ENCODE peak calls at places on chromosomes 5 and 9, in four cellular contexts. S is body of pancreas, J is HepG2, G is adrenal gland. X is an unnamed sample.
A peak's percentile ranks its signal among the peaks of the same experiment; 100 is the strongest.

GRCh38 chr9:8856686-8857329 is 1057.2 kb upstream of the DMAC1 start:
- DNase-seq in S (no peak), J (no peak), G (no peak), X (no peak)

GRCh38 chr9:35350827-35351549 is 138.9 kb upstream of the RUSC2 start:
- DNase-seq in S (no peak), J (no peak), G (peak; percentile 32), X (no peak)

GRCh38 chr9:38274746-38275250 is 117.7 kb upstream of the ALDH1B1 start:
- DNase-seq in S (no peak), J (no peak), G (no peak), X (no peak)

GRCh38 chr5:25694805-25695204 is 1050.0 kb upstream of the CDH10 start:
- DNase-seq in S (no peak), J (no peak), G (no peak), X (no peak)

GRCh38 chr9:130995399-130995941 is 13.5 kb upstream of the LAMC3 start:
- DNase-seq in S (no peak), J (no peak), G (peak; percentile 74), X (peak; percentile 12)

GRCh38 chr5:761206-761771 is 23.2 kb downstream of the ZDHHC11B start:
- DNase-seq in S (no peak), J (no peak), G (no peak), X (peak; percentile 2)

GRCh38 chr5:124810420-124810819 is 64.0 kb upstream of the ZNF608 start:
- DNase-seq in S (no peak), J (no peak), G (peak; percentile 40), X (no peak)

GRCh38 chr5:147966829-147967228 is 60.5 kb upstream of the C5orf46 start:
- DNase-seq in S (no peak), J (no peak), G (no peak), X (no peak)

GRCh38 chr9:113542016-113542415 is 78.5 kb downstream of the RGS3 start:
- DNase-seq in S (no peak), J (no peak), G (no peak), X (no peak)

GRCh38 chr9:38016375-38017120 is 52.5 kb downstream of the SHB start:
- DNase-seq in S (no peak), J (no peak), G (no peak), X (no peak)

GRCh38 chr9:88462191-88462590 is 72.8 kb upstream of the NXNL2 start:
- DNase-seq in S (no peak), J (no peak), G (no peak), X (no peak)

GRCh38 chr5:136015966-136016365 is 12.8 kb upstream of the TGFBI start:
- DNase-seq in S (no peak), J (no peak), G (no peak), X (no peak)

GRCh38 chr9:137028281-137029057 is 432 bp upstream of the ABCA2 start:
- DNase-seq in S (peak; percentile 75), J (no peak), G (peak; percentile 79), X (peak; percentile 93)

GRCh38 chr9:125609744-125610143 is 97.3 kb downstream of the MAPKAP1 start:
- DNase-seq in S (no peak), J (no peak), G (no peak), X (no peak)

GRCh38 chr5:123545506-123545905 is 33.5 kb downstream of the CSNK1G3 start:
- DNase-seq in S (no peak), J (no peak), G (peak; percentile 25), X (no peak)

GRCh38 chr9:16628421-16628820 is 242.0 kb downstream of the BNC2 start:
- DNase-seq in S (no peak), J (no peak), G (no peak), X (no peak)

GRCh38 chr5:122295138-122295537 is 16.9 kb upstream of the SNCAIP start:
- DNase-seq in S (no peak), J (peak; percentile 11), G (no peak), X (no peak)

GRCh38 chr9:118439446-118439845 is 735.2 kb downstream of the TLR4 start:
- DNase-seq in S (no peak), J (no peak), G (no peak), X (no peak)

GRCh38 chr9:26974927-26975326 is 18.7 kb downstream of the IFT74 start:
- DNase-seq in S (no peak), J (no peak), G (no peak), X (no peak)

GRCh38 chr9:2132484-2133082 is 117.4 kb downstream of the SMARCA2 start:
- DNase-seq in S (no peak), J (no peak), G (no peak), X (no peak)

GRCh38 chr5:135072357-135073247 is 38.6 kb upstream of the PITX1 start:
- DNase-seq in S (no peak), J (no peak), G (no peak), X (no peak)

GRCh38 chr5:52989025-52989780 is at the start of gene ITGA2:
- DNase-seq in S (peak; percentile 46), J (peak; percentile 74), G (peak; percentile 65), X (peak; percentile 39)

GRCh38 chr9:6502399-6502798 is 89.4 kb downstream of the UHRF2 start:
- DNase-seq in S (no peak), J (no peak), G (no peak), X (no peak)

GRCh38 chr5:163861670-163862069 is 356.3 kb downstream of the MAT2B start:
- DNase-seq in S (no peak), J (no peak), G (no peak), X (no peak)

GRCh38 chr5:127757576-127757975 is 54.4 kb downstream of the CCDC192 start:
- DNase-seq in S (peak; percentile 26), J (no peak), G (peak; percentile 62), X (peak; percentile 10)

GRCh38 chr9:99140685-99141314 is 35.9 kb downstream of the TGFBR1 start:
- DNase-seq in S (peak; percentile 32), J (peak; percentile 35), G (peak; percentile 58), X (peak; percentile 48)

GRCh38 chr5:139403787-139404483 is at the start of gene SPATA24:
- DNase-seq in S (peak; percentile 96), J (peak; percentile 89), G (peak; percentile 99), X (peak; percentile 95)

GRCh38 chr9:136882109-136882946 is 4.0 kb upstream of the TRAF2 start:
- DNase-seq in S (peak; percentile 83), J (peak; percentile 94), G (peak; percentile 95), X (peak; percentile 100)

GRCh38 chr9:98864257-98865180 is 57.0 kb downstream of the GALNT12 start:
- DNase-seq in S (no peak), J (no peak), G (peak; percentile 26), X (no peak)

GRCh38 chr5:137753227-137753985 is 757 bp downstream of the HNRNPA0 start:
- DNase-seq in S (peak; percentile 52), J (no peak), G (peak; percentile 56), X (peak; percentile 9)

GRCh38 chr5:59829389-59829788 is 64.1 kb downstream of the PDE4D start:
- DNase-seq in S (no peak), J (no peak), G (no peak), X (no peak)

GRCh38 chr5:137329581-137329980 is 169.5 kb downstream of the SPOCK1 start:
- DNase-seq in S (no peak), J (no peak), G (no peak), X (no peak)

GRCh38 chr9:108474356-108474755 is 381.4 kb downstream of the ACTL7B start:
- DNase-seq in S (no peak), J (no peak), G (no peak), X (no peak)

GRCh38 chr5:100646011-100646410 is 110.8 kb downstream of the FAM174A start:
- DNase-seq in S (no peak), J (no peak), G (no peak), X (no peak)

GRCh38 chr5:141876628-141877477 is 1.4 kb downstream of the PCDH1 start:
- DNase-seq in S (peak; percentile 67), J (no peak), G (peak; percentile 18), X (no peak)

GRCh38 chr5:141877478-141878185 is 578 bp downstream of the PCDH1 start:
- DNase-seq in S (peak; percentile 29), J (no peak), G (no peak), X (no peak)

GRCh38 chr5:141878771-141879759 is 855 bp upstream of the PCDH1 start:
- DNase-seq in S (peak; percentile 92), J (peak; percentile 85), G (peak; percentile 92), X (peak; percentile 75)

GRCh38 chr5:141879941-141880738 is 1.9 kb upstream of the PCDH1 start:
- DNase-seq in S (no peak), J (no peak), G (no peak), X (no peak)

GRCh38 chr5:141878186-141878770 is at the start of gene PCDH1:
- DNase-seq in S (peak; percentile 54), J (no peak), G (peak; percentile 57), X (peak; percentile 40)
- TF ChIP-seq POLR2A in S (peak; percentile 31), J (no peak), G (peak; percentile 33), X (no peak)

GRCh38 chr9:133990366-133991210 is 1.5 kb downstream of the VAV2 start:
- DNase-seq in S (peak; percentile 93), J (peak; percentile 93), G (peak; percentile 85), X (peak; percentile 95)
- TF ChIP-seq POLR2A in S (peak; percentile 77), J (no peak), G (peak; percentile 64), X (peak; percentile 59)

GRCh38 chr9:116633444-116633843 is 53.7 kb upstream of the TRIM32 start:
- DNase-seq in S (no peak), J (no peak), G (no peak), X (no peak)
- TF ChIP-seq POLR2A in S (no peak), J (no peak), G (no peak), X (no peak)

GRCh38 chr9:129776566-129776937 is 23.7 kb upstream of the PTGES start:
- DNase-seq in S (no peak), J (no peak), G (no peak), X (no peak)

GRCh38 chr9:129777769-129778130 is 24.9 kb upstream of the PTGES start:
- DNase-seq in S (no peak), J (no peak), G (no peak), X (no peak)

GRCh38 chr9:129778469-129778868 is 24.5 kb upstream of the TOR1B start:
- DNase-seq in S (no peak), J (no peak), G (no peak), X (no peak)

GRCh38 chr9:129775443-129775842 is 22.6 kb upstream of the PTGES start:
- DNase-seq in S (no peak), J (no peak), G (peak; percentile 60), X (no peak)

DNA sequence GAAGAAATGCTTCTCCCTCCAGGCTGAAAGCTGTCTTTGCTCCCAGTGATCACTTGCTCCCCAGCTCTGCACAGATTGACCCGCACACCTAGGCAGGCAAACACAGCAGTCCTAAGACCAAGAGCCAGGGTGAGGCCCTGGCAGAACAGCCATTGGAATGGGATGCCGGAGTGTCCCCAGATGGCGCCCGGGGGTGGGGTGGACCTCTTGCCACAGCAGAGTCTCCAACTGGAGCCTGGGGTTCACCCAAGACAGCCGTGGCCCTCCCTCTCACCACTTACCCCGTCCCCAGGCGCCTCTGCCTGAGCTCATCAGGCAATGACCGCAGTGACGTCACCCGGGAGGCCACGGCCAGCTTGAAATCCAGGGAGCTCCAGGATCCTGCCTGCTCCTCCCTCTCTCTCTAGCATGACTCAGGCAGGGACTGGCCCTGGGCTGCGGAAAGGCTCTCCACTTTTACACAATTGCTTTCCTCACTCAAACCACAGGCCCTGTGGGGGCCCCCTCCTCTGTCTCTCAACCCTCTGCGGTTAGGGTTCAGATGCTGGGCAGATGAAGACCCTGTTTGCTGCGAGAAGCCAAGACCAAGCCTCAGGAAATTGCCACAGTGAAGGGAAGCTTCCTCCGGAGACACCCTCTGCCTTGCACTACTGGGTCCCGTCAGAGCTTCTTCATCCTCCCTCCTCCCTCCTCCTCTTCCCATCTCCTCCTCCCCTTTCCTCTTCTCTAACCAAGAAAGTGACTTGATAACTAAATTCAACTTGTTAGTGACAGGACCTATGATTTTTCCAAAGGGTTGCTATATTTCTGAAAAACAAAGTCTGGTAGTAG is 24.3 kb upstream of the PTGES start:
- DNase-seq in S (peak; percentile 73), J (peak; percentile 67), G (peak; percentile 99), X (peak; percentile 86)
- TF ChIP-seq POLR2A in S (no peak), J (no peak), G (peak; percentile 13), X (no peak)

X was measured in H54.